ENCODE peak calls at places on chromosomes 16 and 17, in five cellular contexts. Q is NCI-H2107; W is activated CD8-positive, alpha-beta T cell treated with anti-CD3 and anti-CD28 coated beads, Interleukin-2, amount 10 ng/mL, durations not matched to agents 7 days and 5 days; P is NCI-H1092 treated with DMSO at 0.1 percent for 48 hours; F is body of pancreas. U is an unnamed sample.
A peak's percentile ranks its signal among the peaks of the same experiment; 100 is the strongest.

GRCh38 chr16:2490190-2491105 is 15.5 kb downstream of the TBC1D24 start:
- DNase-seq in F (no peak), P (peak; percentile 91), W (no peak), Q (peak; percentile 59), U (peak; percentile 73)

GRCh38 chr17:30363715-30364202 is 15.0 kb upstream of the CPD start:
- DNase-seq in W (peak; percentile 87), Q (no peak), P (no peak), F (peak; percentile 53), U (no peak)

GRCh38 chr16:57091200-57091989 is 988 bp upstream of the CPNE2 start:
- DNase-seq in Q (no peak), F (peak; percentile 51), P (no peak), W (no peak), U (no peak)

GRCh38 chr16:80341242-80341641 is 199.6 kb upstream of the DYNLRB2 start:
- DNase-seq in P (no peak), F (no peak), W (no peak), Q (no peak), U (no peak)

GRCh38 chr16:14434860-14435259 is 195.2 kb downstream of the PARN start:
- DNase-seq in Q (no peak), F (no peak), W (no peak), P (no peak), U (no peak)

GRCh38 chr17:1577186-1577585 is 14.6 kb upstream of the PITPNA start:
- DNase-seq in Q (no peak), P (no peak), W (no peak), F (peak; percentile 92), U (no peak)

GRCh38 chr17:56879280-56879679 is 34.6 kb downstream of the TRIM25 start:
- DNase-seq in F (no peak), Q (no peak), W (no peak), P (no peak), U (no peak)

GRCh38 chr17:47850692-47851573 is at the start of gene SP6:
- DNase-seq in Q (peak; percentile 48), P (peak; percentile 63), F (peak; percentile 91), W (peak; percentile 70), U (peak; percentile 62)

GRCh38 chr17:45873728-45874127 is 20.6 kb upstream of the MAPT start:
- DNase-seq in W (peak; percentile 43), Q (no peak), F (no peak), P (no peak), U (no peak)

GRCh38 chr16:72482695-72483094 is 310.7 kb upstream of the PMFBP1 start:
- DNase-seq in P (no peak), W (no peak), Q (no peak), F (no peak), U (no peak)

GRCh38 chr16:76278086-76278485 is 885 bp downstream of the CNTNAP4 start:
- DNase-seq in W (no peak), Q (no peak), F (no peak), P (no peak), U (peak; percentile 82)

GRCh38 chr17:48614904-48615211 is 234 bp downstream of the HOXB8 start:
- DNase-seq in P (no peak), F (no peak), Q (no peak), W (no peak), U (no peak)

GRCh38 chr16:19810817-19811731 is 73.6 kb downstream of the GPRC5B start:
- DNase-seq in W (no peak), P (no peak), Q (no peak), F (no peak), U (no peak)

GRCh38 chr16:80250376-80250775 is 290.4 kb upstream of the DYNLRB2 start:
- DNase-seq in P (no peak), W (no peak), Q (no peak), F (no peak), U (no peak)

GRCh38 chr16:1651055-1651454 is 27.0 kb upstream of the JPT2 start:
- DNase-seq in P (no peak), F (no peak), W (no peak), Q (no peak), U (no peak)

GRCh38 chr17:49992191-49992932 is 2.7 kb downstream of the DLX3 start:
- DNase-seq in Q (no peak), W (no peak), F (no peak), P (no peak), U (no peak)

GRCh38 chr17:71801301-71801700 is 319.5 kb upstream of the SOX9 start:
- DNase-seq in F (peak; percentile 15), W (no peak), P (no peak), Q (no peak), U (no peak)

GRCh38 chr17:7634384-7634783 is 4.4 kb downstream of the SHBG start:
- DNase-seq in F (peak; percentile 31), Q (no peak), P (peak; percentile 46), W (no peak), U (peak; percentile 43)

GRCh38 chr16:81798311-81799137 is 19.4 kb downstream of the PLCG2 start:
- DNase-seq in F (no peak), W (peak; percentile 49), P (no peak), Q (no peak), U (no peak)

GRCh38 chr17:63928966-63929695 is 3.0 kb downstream of the CD79B start:
- DNase-seq in W (no peak), P (no peak), F (no peak), Q (no peak), U (no peak)

GRCh38 chr17:27457731-27458523 is 1.7 kb downstream of the KSR1 start:
- DNase-seq in W (no peak), P (peak; percentile 3), Q (no peak), F (no peak), U (peak; percentile 7)

GRCh38 chr17:58668598-58668935 is 23.3 kb downstream of the TEX14 start:
- DNase-seq in F (no peak), W (no peak), Q (no peak), P (no peak), U (no peak)

GRCh38 chr17:17843096-17843495 is 6.3 kb upstream of the SREBF1 start:
- DNase-seq in F (no peak), W (no peak), P (no peak), Q (no peak), U (no peak)

U was measured in G401.